ENCODE peak calls at places on chromosomes 5 and 9, in four cellular contexts. One of them, this sample, is unnamed.

GRCh38 chr9:127778280-127779135 is at the start of gene SH2D3C:
- DNase-seq in A549: no peak
- DNase-seq in mucosa of descending colon: peak; percentile 50
- DNase-seq in BE2C: peak; percentile 62
- DNase-seq in this sample: no peak

GRCh38 chr9:38392235-38393127 is at the start of gene ALDH1B1:
- DNase-seq in A549: peak; percentile 86
- DNase-seq in mucosa of descending colon: peak; percentile 89
- DNase-seq in BE2C: peak; percentile 94
- DNase-seq in this sample: peak; percentile 89

GRCh38 chr5:43773032-43773830 is 170.3 kb downstream of the NNT start:
- DNase-seq in A549: peak; percentile 14
- DNase-seq in mucosa of descending colon: no peak
- DNase-seq in BE2C: no peak
- DNase-seq in this sample: no peak

GRCh38 chr5:179406031-179406681 is 60.9 kb upstream of the ADAMTS2 start:
- DNase-seq in A549: no peak
- DNase-seq in mucosa of descending colon: no peak
- DNase-seq in BE2C: peak; percentile 67
- DNase-seq in this sample: no peak

GRCh38 chr9:87141124-87141523 is 193.8 kb upstream of the GAS1 start:
- DNase-seq in A549: no peak
- DNase-seq in mucosa of descending colon: no peak
- DNase-seq in BE2C: no peak
- DNase-seq in this sample: no peak

GRCh38 chr5:137300411-137301240 is 198.5 kb downstream of the SPOCK1 start:
- DNase-seq in A549: no peak
- DNase-seq in mucosa of descending colon: no peak
- DNase-seq in BE2C: no peak
- DNase-seq in this sample: no peak

GRCh38 chr5:77170-77501 is 14.8 kb upstream of the PLEKHG4B start:
- DNase-seq in A549: no peak
- DNase-seq in mucosa of descending colon: no peak
- DNase-seq in BE2C: no peak
- DNase-seq in this sample: no peak

GRCh38 chr9:77284616-77285015 is 107.3 kb downstream of the VPS13A start:
- DNase-seq in A549: no peak
- DNase-seq in mucosa of descending colon: no peak
- DNase-seq in BE2C: no peak
- DNase-seq in this sample: no peak

GRCh38 chr9:131012396-131012917 is 3.5 kb downstream of the LAMC3 start:
- DNase-seq in A549: no peak
- DNase-seq in mucosa of descending colon: no peak
- DNase-seq in BE2C: no peak
- DNase-seq in this sample: peak; percentile 30

DNA sequence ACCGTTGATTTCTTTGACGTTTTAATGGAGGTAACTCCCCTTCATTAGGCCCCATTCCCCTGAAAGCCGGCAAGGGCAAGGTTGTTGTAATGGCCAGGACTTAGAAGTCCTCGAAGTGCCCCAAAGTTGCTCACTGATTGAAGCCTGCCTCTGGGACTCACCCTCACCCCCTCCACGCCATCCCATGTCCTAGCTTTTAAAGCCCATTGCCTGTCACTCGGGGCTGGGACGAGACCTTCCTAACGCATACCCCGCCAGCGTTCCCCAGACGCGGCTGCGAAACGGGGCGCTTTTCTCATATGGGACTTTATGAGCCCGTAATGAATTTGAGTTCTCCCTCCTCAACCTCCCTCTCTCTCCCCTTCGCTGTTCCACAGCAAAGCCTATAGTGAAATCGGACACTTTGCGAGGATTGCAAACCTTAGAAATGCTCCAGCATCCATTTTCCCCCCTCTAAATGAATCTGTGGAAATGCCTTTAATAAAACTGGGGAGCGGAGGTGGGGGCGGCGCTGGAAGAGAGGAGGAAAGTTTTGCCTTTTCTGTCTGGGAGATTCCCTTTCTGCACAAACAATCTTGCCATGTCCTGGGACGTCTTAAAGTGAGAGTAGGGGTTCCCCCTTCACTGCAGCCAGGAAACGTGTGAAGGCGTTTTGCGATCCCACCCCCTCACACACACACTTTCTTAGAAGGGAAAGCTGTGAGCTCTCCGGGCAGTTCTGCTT is 1.5 kb downstream of the PAPPA start:
- DNase-seq in A549: peak; percentile 77
- DNase-seq in mucosa of descending colon: peak; percentile 3
- DNase-seq in BE2C: no peak
- DNase-seq in this sample: no peak
- H3K4me3 ChIP-seq in A549: peak overlapping the region; percentile 87
- H3K4me3 ChIP-seq in mucosa of descending colon: peak overlapping the region; percentile 11
- H3K4me3 ChIP-seq in BE2C: no peak overlapping the region
- H3K4me3 ChIP-seq in this sample: no peak overlapping the region

GRCh38 chr5:14465086-14465485 is 116.5 kb upstream of the OTULINL start:
- DNase-seq in A549: no peak
- DNase-seq in mucosa of descending colon: no peak
- DNase-seq in BE2C: no peak
- DNase-seq in this sample: no peak
- H3K4me1 ChIP-seq in A549: peaks cover 19% of the 10 kb centered on the region
- H3K4me1 ChIP-seq in mucosa of descending colon: peaks cover 8% of the 10 kb centered on the region
- H3K4me1 ChIP-seq in BE2C: peaks cover 14% of the 10 kb centered on the region
- H3K4me1 ChIP-seq in this sample: peaks cover 4% of the 10 kb centered on the region

GRCh38 chr5:151718168-151718567 is 31.5 kb upstream of the SPARC start:
- DNase-seq in A549: no peak
- DNase-seq in mucosa of descending colon: no peak
- DNase-seq in BE2C: no peak
- DNase-seq in this sample: no peak
- H3K4me3 ChIP-seq in A549: no peak overlapping the region
- H3K4me3 ChIP-seq in mucosa of descending colon: no peak overlapping the region
- H3K4me3 ChIP-seq in BE2C: no peak overlapping the region
- H3K4me3 ChIP-seq in this sample: no peak overlapping the region

GRCh38 chr5:73228052-73228451 is 55.1 kb downstream of the TMEM174 start:
- DNase-seq in A549: no peak
- DNase-seq in mucosa of descending colon: no peak
- DNase-seq in BE2C: no peak
- DNase-seq in this sample: no peak
- H3K4me1 ChIP-seq in A549: no peaks in the 10 kb centered on the region
- H3K4me1 ChIP-seq in mucosa of descending colon: peaks cover 4% of the 10 kb centered on the region
- H3K4me1 ChIP-seq in BE2C: no peaks in the 10 kb centered on the region
- H3K4me1 ChIP-seq in this sample: no peaks in the 10 kb centered on the region

GRCh38 chr5:151107084-151107483 is 26.2 kb upstream of the TNIP1 start:
- DNase-seq in A549: no peak
- DNase-seq in mucosa of descending colon: peak; percentile 92
- DNase-seq in BE2C: no peak
- DNase-seq in this sample: no peak
- H3K4me3 ChIP-seq in A549: no peak overlapping the region
- H3K4me3 ChIP-seq in mucosa of descending colon: no peak overlapping the region
- H3K4me3 ChIP-seq in BE2C: no peak overlapping the region
- H3K4me3 ChIP-seq in this sample: no peak overlapping the region

DNA sequence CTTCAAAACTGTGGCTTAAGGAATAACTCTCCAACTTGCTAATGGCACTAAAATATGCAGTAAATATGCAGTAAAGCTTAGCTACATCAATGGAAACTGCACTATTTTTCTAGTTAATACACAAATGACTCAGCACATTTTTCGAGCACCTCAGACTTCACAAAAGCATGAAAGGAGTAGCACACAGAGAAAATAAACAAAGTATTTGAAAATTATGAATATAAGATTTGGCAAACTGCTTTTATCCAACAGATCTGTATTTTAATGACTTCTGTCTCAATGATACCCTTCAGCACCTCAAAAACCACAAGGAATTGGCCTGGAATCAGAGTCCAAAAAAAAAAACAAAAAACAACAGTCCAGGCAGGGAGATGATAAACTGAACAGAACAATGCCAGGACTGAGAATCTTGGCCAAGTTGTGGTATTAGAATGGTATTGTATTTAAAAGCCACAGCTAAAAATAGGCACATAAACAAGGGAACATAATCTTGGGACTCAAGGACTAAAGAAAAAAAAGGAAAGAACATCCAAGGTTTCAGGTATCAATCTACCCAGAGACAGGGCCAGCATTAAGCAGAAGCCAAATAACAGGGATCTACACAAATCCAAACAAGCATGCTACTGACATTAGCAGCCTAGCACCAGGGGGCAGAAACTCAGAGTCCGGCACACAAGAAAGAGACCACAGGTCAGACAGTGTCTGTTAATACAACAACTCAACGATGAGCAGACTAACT is 21.4 kb downstream of the TMEM245 start:
- DNase-seq in A549: peak; percentile 68
- DNase-seq in mucosa of descending colon: no peak
- DNase-seq in BE2C: peak; percentile 11
- DNase-seq in this sample: peak; percentile 47
- H3K4me1 ChIP-seq in A549: peaks cover 77% of the 10 kb centered on the region
- H3K4me1 ChIP-seq in mucosa of descending colon: peaks cover 10% of the 10 kb centered on the region
- H3K4me1 ChIP-seq in BE2C: no peaks in the 10 kb centered on the region
- H3K4me1 ChIP-seq in this sample: peaks cover 79% of the 10 kb centered on the region

GRCh38 chr5:177389368-177390169 is 5.3 kb downstream of the SLC34A1 start:
- DNase-seq in A549: no peak
- DNase-seq in mucosa of descending colon: peak; percentile 39
- DNase-seq in BE2C: no peak
- DNase-seq in this sample: peak; percentile 49
- H3K4me3 ChIP-seq in A549: no peak overlapping the region
- H3K4me3 ChIP-seq in mucosa of descending colon: no peak overlapping the region
- H3K4me3 ChIP-seq in BE2C: no peak overlapping the region
- H3K4me3 ChIP-seq in this sample: no peak overlapping the region

GRCh38 chr5:117621921-117622320 is 1047.3 kb upstream of the SEMA6A start:
- DNase-seq in A549: no peak
- DNase-seq in mucosa of descending colon: no peak
- DNase-seq in BE2C: no peak
- DNase-seq in this sample: no peak

GRCh38 chr5:117623042-117623815 is 1048.6 kb upstream of the SEMA6A start:
- DNase-seq in A549: no peak
- DNase-seq in mucosa of descending colon: no peak
- DNase-seq in BE2C: no peak
- DNase-seq in this sample: no peak

DNA sequence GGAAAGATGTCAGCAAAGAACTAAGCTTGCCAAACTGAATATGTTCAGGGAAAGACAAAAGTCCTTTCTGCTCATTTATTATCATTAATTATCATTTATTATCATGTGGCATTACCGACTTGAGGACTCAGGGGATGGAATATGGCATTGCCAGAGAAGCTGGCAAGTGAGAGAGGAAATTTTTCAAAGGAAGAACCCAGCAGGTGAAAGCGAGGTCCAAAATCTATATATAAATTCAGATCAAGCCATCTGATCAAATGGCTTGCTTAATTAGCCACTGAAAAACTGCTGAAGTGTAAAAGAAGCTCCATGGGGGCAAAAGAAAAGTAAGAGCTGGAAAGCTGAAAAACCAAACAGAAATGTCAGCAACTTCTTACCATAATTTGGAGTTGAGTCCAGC is 1049.6 kb upstream of the SEMA6A start:
- DNase-seq in A549: no peak
- DNase-seq in mucosa of descending colon: no peak
- DNase-seq in BE2C: no peak
- DNase-seq in this sample: no peak
- H3K4me1 ChIP-seq in A549: no peaks in the 10 kb centered on the region
- H3K4me1 ChIP-seq in mucosa of descending colon: no peaks in the 10 kb centered on the region
- H3K4me1 ChIP-seq in BE2C: no peaks in the 10 kb centered on the region
- H3K4me1 ChIP-seq in this sample: no peaks in the 10 kb centered on the region

GRCh38 chr5:52990531-52990925 is 1.4 kb downstream of the ITGA2 start:
- DNase-seq in A549: no peak
- DNase-seq in mucosa of descending colon: no peak
- DNase-seq in BE2C: no peak
- DNase-seq in this sample: no peak
- H3K4me3 ChIP-seq in A549: peak overlapping the region; percentile 75
- H3K4me3 ChIP-seq in mucosa of descending colon: no peak overlapping the region
- H3K4me3 ChIP-seq in BE2C: no peak overlapping the region
- H3K4me3 ChIP-seq in this sample: peak overlapping the region; percentile 56

DNA sequence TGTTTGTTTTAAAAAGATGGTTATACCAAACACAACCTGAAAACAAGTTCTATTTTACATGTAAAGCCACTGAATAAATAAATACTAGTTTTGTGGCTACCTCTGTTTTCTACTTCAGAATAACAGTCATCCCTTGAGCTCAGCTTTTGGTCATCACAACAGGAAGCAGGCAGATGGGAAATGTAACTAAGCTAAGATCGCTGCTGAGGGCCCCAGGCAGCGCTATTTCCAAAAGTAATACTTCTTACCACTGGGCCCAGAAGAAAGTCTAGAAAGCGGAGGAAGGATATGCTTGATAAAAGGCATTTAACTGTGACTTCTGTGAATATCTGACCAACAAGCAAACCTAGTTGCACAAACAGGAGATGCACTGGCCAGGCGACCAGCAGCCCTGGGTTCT is 61.4 kb downstream of the SERINC5 start:
- DNase-seq in A549: no peak
- DNase-seq in mucosa of descending colon: no peak
- DNase-seq in BE2C: no peak
- DNase-seq in this sample: no peak
- H3K4me1 ChIP-seq in A549: peaks cover 8% of the 10 kb centered on the region
- H3K4me1 ChIP-seq in mucosa of descending colon: peaks cover 26% of the 10 kb centered on the region
- H3K4me1 ChIP-seq in BE2C: peaks cover 20% of the 10 kb centered on the region
- H3K4me1 ChIP-seq in this sample: peaks cover 62% of the 10 kb centered on the region

This sample was measured in Caco-2.